ENCODE peak calls at places on chromosomes 2 and 18, in five cellular contexts. S, Z, T, F and C are unnamed samples.

GRCh38 chr18:55861266-55861665 is 273.3 kb upstream of the TCF4 start:
- DNase-seq in Z (peak; percentile 24), F (peak; percentile 32), S (no peak), T (no peak), C (no peak)

GRCh38 chr2:231717281-231718180 is 9.2 kb downstream of the PTMA start:
- DNase-seq in S (no peak), F (peak; percentile 52), T (peak; percentile 68), Z (no peak), C (no peak)

GRCh38 chr2:130864830-130865229 is 28.1 kb downstream of the ARHGEF4 start:
- DNase-seq in T (no peak), F (peak; percentile 52), S (no peak), Z (no peak), C (no peak)

GRCh38 chr2:217110550-217110949 is 250.7 kb upstream of the TNP1 start:
- DNase-seq in T (no peak), S (no peak), F (no peak), Z (no peak), C (no peak)

GRCh38 chr2:43276517-43276931 is 50.1 kb upstream of the ZFP36L2 start:
- DNase-seq in F (no peak), S (no peak), Z (no peak), T (no peak), C (no peak)

GRCh38 chr18:45108754-45109153 is 428.1 kb downstream of the SETBP1 start:
- DNase-seq in F (no peak), T (no peak), Z (no peak), S (no peak), C (no peak)

GRCh38 chr2:161995553-161996016 is 78.4 kb downstream of the DPP4 start:
- DNase-seq in Z (no peak), T (no peak), S (no peak), F (no peak), C (no peak)

GRCh38 chr2:224196789-224197188 is 157.7 kb upstream of the SERPINE2 start:
- DNase-seq in S (no peak), F (no peak), T (no peak), Z (no peak), C (no peak)

GRCh38 chr2:64808736-64809135 is 155.0 kb upstream of the SERTAD2 start:
- DNase-seq in S (no peak), F (no peak), T (no peak), Z (no peak), C (no peak)